ENCODE peak calls at places on chromosomes 3 and 15, in six cellular contexts. G is PC-3, X is fibroblast of lung, A is K562, M is endothelial cell of umbilical vein, B is H1. P is an unnamed sample.

GRCh38 chr3:136512391-136512790 is 239.8 kb downstream of the STAG1 start:
- DNase-seq in G (no peak), B (no peak), A (no peak), X (peak; percentile 8), M (no peak), P (no peak)

GRCh38 chr15:54640874-54641273 is 555.9 kb downstream of the RSL24D1 start:
- DNase-seq in B (no peak), M (no peak), G (no peak), A (no peak), X (no peak), P (no peak)

GRCh38 chr3:11774296-11774877 is 72.3 kb downstream of the TAMM41 start:
- DNase-seq in B (peak; percentile 36), M (peak; percentile 60), A (peak; percentile 66), G (peak; percentile 74), X (peak; percentile 55), P (peak; percentile 41)

GRCh38 chr15:40239671-40240618 is 1.1 kb downstream of the PAK6 start:
- DNase-seq in X (no peak), A (no peak), M (no peak), B (no peak), G (peak; percentile 46), P (no peak)

GRCh38 chr15:45594322-45594721 is 7.1 kb downstream of the BLOC1S6 start:
- DNase-seq in A (no peak), B (no peak), M (no peak), X (no peak), G (no peak), P (no peak)

GRCh38 chr15:36737430-36737891 is 158.0 kb downstream of the CDIN1 start:
- DNase-seq in G (peak; percentile 81), B (no peak), A (no peak), X (peak; percentile 29), M (peak; percentile 29), P (no peak)

GRCh38 chr3:37920156-37920686 is 58.5 kb downstream of the CTDSPL start:
- DNase-seq in A (no peak), M (no peak), G (no peak), X (no peak), B (no peak), P (no peak)

GRCh38 chr3:65146149-65146548 is 458.3 kb upstream of the ADAMTS9 start:
- DNase-seq in G (peak; percentile 1), A (no peak), X (peak; percentile 17), M (no peak), B (peak; percentile 53), P (peak; percentile 96)

GRCh38 chr3:38662544-38662943 is 13.1 kb upstream of the SCN5A start:
- DNase-seq in X (peak; percentile 51), G (peak; percentile 84), M (peak; percentile 58), A (peak; percentile 57), B (no peak), P (peak; percentile 26)

GRCh38 chr3:157128771-157129671 is 30.9 kb downstream of the CCNL1 start:
- DNase-seq in X (no peak), B (no peak), M (peak; percentile 27), G (peak; percentile 82), A (no peak), P (peak; percentile 94)

GRCh38 chr3:66991478-66991877 is 6.6 kb upstream of the KBTBD8 start:
- DNase-seq in A (peak; percentile 53), M (peak; percentile 35), B (no peak), X (peak; percentile 93), G (peak; percentile 31), P (peak; percentile 39)

GRCh38 chr15:101250931-101251829 is 668 bp downstream of the CHSY1 start:
- DNase-seq in B (no peak), X (no peak), A (peak; percentile 34), G (peak; percentile 41), M (no peak), P (no peak)

GRCh38 chr3:68018275-68018674 is 363.9 kb upstream of the SUCLG2 start:
- DNase-seq in B (no peak), A (no peak), X (no peak), M (no peak), G (peak; percentile 2), P (no peak)

GRCh38 chr3:13204177-13204581 is 130.9 kb upstream of the IQSEC1 start:
- DNase-seq in B (no peak), G (no peak), M (no peak), A (peak; percentile 19), X (no peak), P (no peak)

GRCh38 chr3:150544726-150545125 is 1.6 kb downstream of the SERP1 start:
- DNase-seq in G (peak; percentile 24), X (peak; percentile 43), M (peak; percentile 33), B (no peak), A (no peak), P (peak; percentile 37)

GRCh38 chr15:41971893-41972340 is 440 bp downstream of the EHD4 start:
- DNase-seq in X (no peak), B (no peak), M (peak; percentile 26), G (no peak), A (no peak), P (no peak)

GRCh38 chr3:69970827-69971226 is 28.7 kb upstream of the SAMMSON start:
- DNase-seq in X (no peak), B (no peak), A (no peak), G (no peak), M (no peak), P (no peak)

GRCh38 chr15:41031232-41032078 is 78.2 kb downstream of the CHAC1 start:
- DNase-seq in G (no peak), X (no peak), M (no peak), A (no peak), B (no peak), P (no peak)

GRCh38 chr3:142888484-142889262 is at the start of gene PCOLCE2:
- DNase-seq in A (peak; percentile 39), G (peak; percentile 37), X (no peak), M (peak; percentile 16), B (no peak), P (no peak)

DNA sequence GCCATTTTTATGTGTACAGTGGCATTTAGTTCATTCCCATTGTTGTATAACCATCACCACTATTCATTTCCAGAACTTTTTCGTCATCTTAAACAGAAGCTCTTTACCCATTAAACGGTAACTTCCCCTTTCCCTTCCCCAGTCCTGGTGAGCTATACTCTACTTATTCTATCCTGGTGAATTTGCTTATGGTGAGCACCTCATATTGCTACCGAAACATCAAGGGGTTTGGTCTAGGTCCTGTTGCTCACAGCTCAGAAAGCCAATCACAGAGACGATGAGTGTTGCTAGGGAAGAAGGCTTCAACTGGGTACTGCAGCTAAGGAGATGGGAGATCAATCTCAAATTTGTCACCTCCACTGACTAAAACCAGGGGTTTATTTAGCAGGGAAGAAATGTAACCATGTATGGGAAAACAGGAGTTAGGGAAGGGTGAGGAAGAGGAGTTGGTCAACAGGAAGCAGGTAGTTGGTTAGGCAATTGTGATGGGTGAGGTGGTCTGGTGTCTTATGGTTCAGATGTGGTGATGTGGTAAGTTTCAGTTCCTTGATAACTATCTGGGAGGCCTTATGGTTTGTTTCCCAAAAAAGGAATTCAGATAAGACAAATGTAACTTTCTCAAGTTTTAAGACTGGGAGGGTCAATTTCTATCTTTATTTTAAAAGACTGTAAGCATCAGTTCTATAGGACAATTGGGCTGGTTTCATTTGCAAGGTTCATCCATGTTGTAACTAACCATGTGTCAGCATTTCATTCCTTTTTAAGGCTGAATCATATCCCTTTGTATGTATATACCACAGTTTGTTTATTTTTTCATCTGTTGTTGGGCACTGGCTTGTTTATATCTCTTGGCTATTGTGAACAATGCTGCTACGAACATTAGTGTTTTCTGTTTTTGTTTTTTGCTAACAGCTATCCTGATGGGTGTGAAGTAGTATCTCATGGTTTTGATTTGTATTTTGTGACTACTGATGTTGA is 24.3 kb downstream of the ARHGAP11B start:
- DNase-seq in A (no peak), B (no peak), X (peak; percentile 66), M (peak; percentile 23), G (no peak), P (no peak)
- H3K4me2 ChIP-seq in A (no peak overlapping the region), B (no peak overlapping the region), X (no peak overlapping the region), M (no peak overlapping the region), G (no peak overlapping the region), P (no peak overlapping the region)

GRCh38 chr15:98737721-98738120 is 89.4 kb downstream of the IGF1R start:
- DNase-seq in X (no peak), M (no peak), A (no peak), G (no peak), B (no peak), P (no peak)

GRCh38 chr15:98737122-98737521 is 88.8 kb downstream of the IGF1R start:
- DNase-seq in B (no peak), X (no peak), G (no peak), A (no peak), M (no peak), P (no peak)

GRCh38 chr15:98734472-98735284 is 86.3 kb downstream of the IGF1R start:
- DNase-seq in M (no peak), X (peak; percentile 28), A (no peak), G (no peak), B (no peak), P (no peak)

GRCh38 chr15:98735304-98735703 is 87.0 kb downstream of the IGF1R start:
- DNase-seq in G (no peak), A (no peak), B (no peak), X (no peak), M (no peak), P (no peak)

GRCh38 chr15:98735895-98736617 is 87.7 kb downstream of the IGF1R start:
- DNase-seq in X (no peak), M (peak; percentile 31), G (no peak), B (no peak), A (no peak), P (no peak)
- H3K4me2 ChIP-seq in X (no peak overlapping the region), M (peak overlapping the region; percentile 13), G (no peak overlapping the region), B (no peak overlapping the region), A (no peak overlapping the region), P (no peak overlapping the region)

DNA sequence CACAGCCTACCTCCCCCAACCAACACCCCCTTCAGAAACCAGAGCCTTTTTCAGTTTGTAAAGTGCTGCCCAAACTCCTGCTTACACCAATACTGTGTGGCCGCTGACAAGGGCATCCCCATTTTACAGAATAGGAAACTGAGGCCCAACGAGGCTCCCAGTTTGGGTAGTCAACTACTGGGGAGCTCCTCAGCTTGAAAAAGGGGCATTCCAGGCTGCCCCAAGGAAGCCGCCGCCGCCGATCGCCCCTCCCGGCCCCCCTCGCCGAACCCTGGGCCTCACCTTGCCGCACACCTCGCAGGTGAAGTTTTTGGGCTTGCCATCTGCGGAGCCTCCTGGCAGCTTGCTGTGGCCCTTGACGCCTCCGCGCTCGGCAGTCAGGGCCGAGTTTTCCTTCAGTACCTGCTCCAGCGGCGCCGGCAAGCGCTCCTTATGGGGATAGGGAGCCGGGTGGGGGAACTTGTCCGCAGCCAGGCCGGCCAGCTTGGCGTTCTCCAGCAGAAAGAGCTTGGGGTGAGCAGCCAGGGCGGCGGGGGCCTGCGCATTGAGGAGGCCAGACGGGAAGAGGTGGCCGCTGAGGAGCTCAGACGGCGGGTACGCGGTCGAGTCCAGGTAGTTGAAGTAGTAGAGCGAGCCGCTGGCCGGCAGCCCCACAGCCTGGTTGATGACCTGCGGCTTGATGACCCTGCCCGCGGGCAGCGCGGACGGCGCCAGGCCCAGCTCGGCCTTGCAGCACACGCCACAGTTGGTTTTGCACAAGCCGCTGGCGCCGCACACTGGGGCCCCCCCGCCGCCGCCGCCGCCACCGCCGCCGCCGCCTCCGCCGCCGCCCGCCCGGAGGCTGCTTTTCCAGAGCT is 1.4 kb downstream of the FEZF2 start:
- DNase-seq in X (no peak), M (no peak), G (no peak), A (no peak), B (no peak), P (no peak)
- H3K4me2 ChIP-seq in X (no peak overlapping the region), M (no peak overlapping the region), G (no peak overlapping the region), A (no peak overlapping the region), B (peak overlapping the region; percentile 90), P (no peak overlapping the region)

GRCh38 chr3:123781571-123782275 is 102.4 kb downstream of the MYLK start:
- DNase-seq in A (no peak), M (no peak), G (no peak), X (peak; percentile 65), B (no peak), P (no peak)
- H3K4me2 ChIP-seq in A (no peak overlapping the region), M (no peak overlapping the region), G (no peak overlapping the region), X (no peak overlapping the region), B (no peak overlapping the region), P (no peak overlapping the region)